ENCODE peak calls at places on chromosomes 12 and 14, in five cellular contexts. One of them, this sample, is unnamed.

GRCh38 chr12:124426594-124427550 is 132.0 kb downstream of the RFLNA start:
- DNase-seq in fibroblast of mammary gland: peak; percentile 33
- DNase-seq in NCI-H146: no peak
- DNase-seq in small intestine: no peak
- DNase-seq in endothelial cell of umbilical vein: no peak
- DNase-seq in this sample: no peak

GRCh38 chr14:50808053-50808452 is 22.9 kb downstream of the NIN start:
- DNase-seq in fibroblast of mammary gland: no peak
- DNase-seq in NCI-H146: no peak
- DNase-seq in small intestine: no peak
- DNase-seq in endothelial cell of umbilical vein: no peak
- DNase-seq in this sample: no peak

GRCh38 chr12:127149226-127149964 is 1117.6 kb upstream of the TMEM132C start:
- DNase-seq in fibroblast of mammary gland: peak; percentile 87
- DNase-seq in NCI-H146: no peak
- DNase-seq in small intestine: no peak
- DNase-seq in endothelial cell of umbilical vein: no peak
- DNase-seq in this sample: no peak

GRCh38 chr12:5808956-5809355 is 136.1 kb downstream of the ANO2 start:
- DNase-seq in fibroblast of mammary gland: peak; percentile 14
- DNase-seq in NCI-H146: no peak
- DNase-seq in small intestine: no peak
- DNase-seq in endothelial cell of umbilical vein: no peak
- DNase-seq in this sample: no peak

GRCh38 chr14:99514552-99515300 is 33.5 kb downstream of the CCNK start:
- DNase-seq in fibroblast of mammary gland: no peak
- DNase-seq in NCI-H146: no peak
- DNase-seq in small intestine: no peak
- DNase-seq in endothelial cell of umbilical vein: no peak
- DNase-seq in this sample: no peak

GRCh38 chr12:52837341-52837741 is 3.2 kb upstream of the KRT79 start:
- DNase-seq in fibroblast of mammary gland: peak; percentile 84
- DNase-seq in NCI-H146: no peak
- DNase-seq in small intestine: no peak
- DNase-seq in endothelial cell of umbilical vein: peak; percentile 23
- DNase-seq in this sample: no peak

GRCh38 chr14:64720190-64720589 is 16.0 kb downstream of the PLEKHG3 start:
- DNase-seq in fibroblast of mammary gland: peak; percentile 83
- DNase-seq in NCI-H146: peak; percentile 43
- DNase-seq in small intestine: peak; percentile 97
- DNase-seq in endothelial cell of umbilical vein: peak; percentile 34
- DNase-seq in this sample: no peak

GRCh38 chr12:102508052-102508451 is 27.7 kb upstream of the IGF1 start:
- DNase-seq in fibroblast of mammary gland: no peak
- DNase-seq in NCI-H146: no peak
- DNase-seq in small intestine: no peak
- DNase-seq in endothelial cell of umbilical vein: no peak
- DNase-seq in this sample: no peak

GRCh38 chr12:46752396-46752795 is 73.4 kb downstream of the SLC38A4 start:
- DNase-seq in fibroblast of mammary gland: no peak
- DNase-seq in NCI-H146: no peak
- DNase-seq in small intestine: no peak
- DNase-seq in endothelial cell of umbilical vein: no peak
- DNase-seq in this sample: peak; percentile 28

GRCh38 chr14:103070971-103071542 is 13.0 kb upstream of the LBHD2 start:
- DNase-seq in fibroblast of mammary gland: no peak
- DNase-seq in NCI-H146: no peak
- DNase-seq in small intestine: no peak
- DNase-seq in endothelial cell of umbilical vein: no peak
- DNase-seq in this sample: no peak